ENCODE peak calls at places on chromosomes 3 and 15, in four cellular contexts. W is aorta, L is left ventricle myocardium inferior, I is HAP-1. D is an unnamed sample.

GRCh38 chr3:171558183-171558696 is 98.0 kb upstream of the TNIK start:
- DNase-seq in L (no peak), I (no peak), W (no peak), D (no peak)

GRCh38 chr3:101813817-101814440 is 34.9 kb downstream of the NXPE3 start:
- DNase-seq in L (no peak), I (no peak), W (no peak), D (no peak)

GRCh38 chr3:172659246-172660002 is 51.4 kb downstream of the NCEH1 start:
- DNase-seq in I (no peak), L (no peak), W (no peak), D (peak; percentile 41)

GRCh38 chr3:168604767-168605166 is 509.0 kb upstream of the GOLIM4 start:
- DNase-seq in I (no peak), L (no peak), W (no peak), D (no peak)

GRCh38 chr15:99439524-99439835 is 126.3 kb upstream of the MEF2A start:
- DNase-seq in I (peak; percentile 1), W (peak; percentile 59), L (no peak), D (no peak)

GRCh38 chr3:42228796-42229195 is 37.2 kb downstream of the CCK start:
- DNase-seq in I (no peak), L (no peak), W (no peak), D (no peak)

GRCh38 chr15:89496155-89497098 is at the start of gene RHCG:
- DNase-seq in W (no peak), L (no peak), I (peak; percentile 75), D (no peak)

GRCh38 chr15:61228025-61228901 is 839 bp downstream of the RORA start:
- DNase-seq in I (peak; percentile 34), W (no peak), L (peak; percentile 17), D (peak; percentile 14)

GRCh38 chr3:122689587-122689986 is 8.9 kb downstream of the PARP14 start:
- DNase-seq in I (no peak), W (no peak), L (no peak), D (no peak)

GRCh38 chr3:142445816-142446254 is 2.0 kb downstream of the XRN1 start:
- DNase-seq in L (no peak), W (no peak), I (no peak), D (no peak)

GRCh38 chr15:32838338-32838737 is 120.5 kb downstream of the GREM1 start:
- DNase-seq in W (no peak), L (no peak), I (no peak), D (no peak)

DNA sequence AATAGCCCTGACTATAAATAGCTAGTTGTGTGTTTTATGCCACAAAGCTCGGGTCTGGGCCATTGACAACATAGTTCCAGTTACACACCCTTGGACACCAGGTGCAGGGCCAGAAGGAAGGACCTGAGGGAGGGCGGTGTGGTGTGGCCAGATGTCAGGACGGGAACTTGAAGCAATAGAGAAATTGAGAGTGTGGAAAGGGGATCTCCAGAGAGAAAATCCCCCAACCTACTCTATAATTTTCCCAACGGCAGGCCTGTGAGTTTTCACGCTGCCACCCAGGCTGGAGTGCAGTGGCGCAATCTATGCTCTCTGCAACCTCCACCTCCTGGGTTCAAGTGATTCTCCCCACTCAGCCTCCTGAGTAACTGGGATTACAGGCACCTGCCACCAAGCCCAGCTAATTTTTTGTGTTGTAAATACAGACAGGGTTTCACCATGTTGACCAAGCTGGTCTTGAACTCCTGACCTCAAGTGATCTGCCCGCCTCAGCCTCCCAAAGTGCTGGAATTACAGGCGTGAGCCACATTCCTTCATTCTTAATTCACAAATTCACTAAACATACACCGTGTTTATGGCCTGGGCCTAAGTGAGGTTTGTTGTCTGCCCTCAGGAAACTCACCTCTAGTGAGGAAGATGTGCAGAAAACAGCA is 70.8 kb upstream of the KLF13 start:
- DNase-seq in W (no peak), I (no peak), L (no peak), D (no peak)
- H3K9me3 ChIP-seq in W (no peaks in the 10 kb centered on the region), I (no peaks in the 10 kb centered on the region), L (no peaks in the 10 kb centered on the region), D (no peaks in the 10 kb centered on the region)

DNA sequence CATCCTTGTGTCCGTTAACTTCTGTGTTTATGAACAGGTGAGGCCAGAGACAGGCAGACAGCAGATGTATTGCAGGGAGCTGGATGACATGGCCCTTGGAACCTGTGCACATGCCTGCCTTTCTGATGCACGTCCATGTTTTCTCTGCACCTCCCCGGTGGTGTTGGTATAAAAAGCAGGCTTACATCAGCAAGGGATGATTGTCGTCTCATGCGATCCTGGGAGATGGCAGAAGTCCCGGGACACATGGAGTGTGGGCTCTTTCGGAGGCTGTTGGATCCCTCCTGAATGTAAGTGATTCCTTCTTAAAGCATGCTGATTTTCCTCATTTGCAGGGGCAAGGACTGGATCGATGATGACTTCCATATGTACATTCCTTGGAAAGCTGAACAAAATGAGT is 134.8 kb downstream of the SNRPN start:
- DNase-seq in L (no peak), I (no peak), W (no peak), D (no peak)
- H3K9me3 ChIP-seq in L (peaks cover 100% of the 10 kb centered on the region), I (no peaks in the 10 kb centered on the region), W (peaks cover 23% of the 10 kb centered on the region), D (no peaks in the 10 kb centered on the region)

DNA sequence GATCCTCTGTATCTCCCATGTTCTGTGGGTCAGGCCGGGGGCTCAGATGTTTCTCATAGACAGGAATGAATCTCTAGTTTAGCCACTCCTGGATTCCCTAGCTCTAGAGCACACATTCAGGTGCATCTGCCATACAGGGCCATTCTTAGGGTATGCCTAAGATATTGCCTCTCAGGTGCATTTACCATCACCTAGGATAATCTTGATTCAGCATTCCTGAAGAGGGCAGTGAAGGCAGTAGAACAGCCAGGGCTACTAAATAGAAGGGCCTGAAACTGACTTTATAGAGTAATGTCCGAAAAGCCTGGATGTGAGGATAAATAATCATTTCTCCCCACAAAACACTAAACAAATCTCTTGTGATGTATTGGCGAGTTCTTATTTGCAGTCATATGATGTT is 882.0 kb downstream of the AGBL1 start:
- DNase-seq in I (no peak), L (no peak), W (no peak), D (no peak)
- H3K9me3 ChIP-seq in I (no peaks in the 10 kb centered on the region), L (peaks cover 12% of the 10 kb centered on the region), W (no peaks in the 10 kb centered on the region), D (no peaks in the 10 kb centered on the region)

DNA sequence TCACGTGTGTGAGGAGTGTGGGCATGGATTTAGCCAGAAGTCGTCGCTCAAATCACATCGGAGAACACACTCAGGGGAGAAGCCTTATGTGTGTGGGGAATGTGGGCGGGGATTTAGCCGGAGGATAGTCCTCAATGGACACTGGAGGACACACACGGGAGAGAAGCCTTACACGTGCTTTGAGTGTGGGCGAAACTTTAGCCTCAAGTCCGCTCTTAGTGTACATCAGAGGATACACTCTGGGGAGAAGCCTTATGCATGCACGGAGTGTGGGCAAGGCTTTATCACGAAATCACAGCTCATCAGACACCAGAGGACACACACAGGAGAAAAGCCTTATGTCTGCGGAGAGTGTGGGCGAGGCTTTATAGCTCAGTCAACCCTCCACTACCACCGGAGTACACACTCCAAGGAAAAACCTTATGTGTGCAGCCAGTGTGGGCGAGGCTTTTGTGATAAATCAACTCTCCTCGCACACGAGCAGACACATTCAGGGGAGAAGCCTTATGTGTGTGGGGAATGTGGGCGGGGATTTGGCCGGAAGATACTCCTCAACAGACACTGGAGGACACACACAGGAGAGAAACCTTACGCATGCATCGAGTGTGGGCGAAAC is 28.1 kb downstream of the ZNF589 start:
- DNase-seq in L (no peak), I (no peak), W (no peak), D (no peak)
- H3K9me3 ChIP-seq in L (no peaks in the 10 kb centered on the region), I (no peaks in the 10 kb centered on the region), W (no peaks in the 10 kb centered on the region), D (no peaks in the 10 kb centered on the region)

D was measured in MG63.